ENCODE peak calls at places on chromosome X, in five cellular contexts. S, X, Y, Q and G are unnamed samples.

GRCh38 chrX:71210829-71211228 is 12.2 kb upstream of the GJB1 start:
- DNase-seq in S (no peak), X (no peak), Y (no peak), Q (no peak), G (no peak)

GRCh38 chrX:154097003-154097596 is 417 bp downstream of the MECP2 start:
- DNase-seq in S (peak; percentile 7), X (peak; percentile 65), Y (peak; percentile 62), Q (peak; percentile 85), G (peak; percentile 75)

GRCh38 chrX:21883258-21883657 is 27.5 kb downstream of the YY2 start:
- DNase-seq in S (no peak), X (no peak), Y (no peak), Q (no peak), G (no peak)

GRCh38 chrX:40081679-40082068 is 16.1 kb downstream of the BCOR start:
- DNase-seq in S (no peak), X (no peak), Y (no peak), Q (no peak), G (no peak)

GRCh38 chrX:40058719-40059118 is 39.0 kb downstream of the BCOR start:
- DNase-seq in S (no peak), X (peak; percentile 66), Y (peak; percentile 25), Q (no peak), G (no peak)

GRCh38 chrX:108584617-108585211 is 145.1 kb downstream of the COL4A5 start:
- DNase-seq in S (no peak), X (no peak), Y (no peak), Q (peak; percentile 2), G (peak; percentile 1)

GRCh38 chrX:72716766-72717165 is 2.7 kb upstream of the PHKA1 start:
- DNase-seq in S (no peak), X (peak; percentile 48), Y (no peak), Q (no peak), G (no peak)

GRCh38 chrX:67922950-67923349 is 379.1 kb downstream of the AR start:
- DNase-seq in S (no peak), X (no peak), Y (no peak), Q (no peak), G (no peak)

GRCh38 chrX:36334508-36335015 is 415.0 kb downstream of the CFAP47 start:
- DNase-seq in S (no peak), X (no peak), Y (no peak), Q (peak; percentile 39), G (no peak)

GRCh38 chrX:19912-20571 is 261.1 kb upstream of the PLCXD1 start:
- DNase-seq in S (no peak), X (no peak), Y (no peak), Q (no peak), G (no peak)

GRCh38 chrX:150229481-150229880 is 133.6 kb upstream of the MAMLD1 start:
- DNase-seq in S (no peak), X (no peak), Y (no peak), Q (no peak), G (no peak)

GRCh38 chrX:100407147-100407783 is 2.8 kb downstream of the PCDH19 start:
- DNase-seq in S (no peak), X (no peak), Y (no peak), Q (no peak), G (no peak)

GRCh38 chrX:11531226-11531625 is 134.5 kb downstream of the ARHGAP6 start:
- DNase-seq in S (no peak), X (no peak), Y (no peak), Q (no peak), G (no peak)

GRCh38 chrX:13938053-13938765 is 91.5 kb downstream of the GEMIN8 start:
- DNase-seq in S (no peak), X (no peak), Y (peak; percentile 27), Q (peak; percentile 64), G (peak; percentile 46)

GRCh38 chrX:34893741-34894140 is 48.9 kb upstream of the FAM47B start:
- DNase-seq in S (no peak), X (no peak), Y (no peak), Q (peak; percentile 25), G (no peak)

GRCh38 chrX:10198254-10198653 is 41.5 kb downstream of the CLCN4 start:
- DNase-seq in S (no peak), X (no peak), Y (no peak), Q (no peak), G (no peak)

GRCh38 chrX:129360175-129360574 is 163.1 kb downstream of the SMARCA1 start:
- DNase-seq in S (peak; percentile 2), X (peak; percentile 34), Y (peak; percentile 31), Q (peak; percentile 61), G (peak; percentile 15)

GRCh38 chrX:11525685-11526084 is 140.0 kb downstream of the ARHGAP6 start:
- DNase-seq in S (no peak), X (no peak), Y (no peak), Q (no peak), G (no peak)

GRCh38 chrX:142095816-142096215 is 109.3 kb downstream of the MAGEC2 start:
- DNase-seq in S (no peak), X (no peak), Y (no peak), Q (no peak), G (no peak)

GRCh38 chrX:40734956-40735317 is 405 bp downstream of the MED14 start:
- DNase-seq in S (no peak), X (peak; percentile 45), Y (no peak), Q (no peak), G (no peak)

GRCh38 chrX:140510895-140511295 is 6.0 kb upstream of the SOX3 start:
- DNase-seq in S (no peak), X (no peak), Y (no peak), Q (no peak), G (no peak)

GRCh38 chrX:2468406-2469195 is 32.2 kb downstream of the DHRSX start:
- DNase-seq in S (no peak), X (no peak), Y (no peak), Q (no peak), G (no peak)